ENCODE peak calls at places on chromosomes 7 and 10, in nine cellular contexts. B, H, R, D, Z, Q, J, O and W are unnamed samples.

GRCh38 chr7:65798111-65799075 is 74.5 kb upstream of the VKORC1L1 start:
- DNase-seq in H (no peak), B (no peak), Z (no peak), O (no peak), R (no peak), J (peak; percentile 31), Q (no peak), D (no peak), W (no peak)

GRCh38 chr7:84701524-84702306 is 485.1 kb downstream of the SEMA3D start:
- DNase-seq in R (peak; percentile 35), D (no peak), Z (peak; percentile 69), O (no peak), J (peak; percentile 22), Q (no peak), B (no peak), H (no peak), W (no peak)

GRCh38 chr10:69237528-69238159 is 17.5 kb downstream of the HKDC1 start:
- DNase-seq in R (peak; percentile 84), J (peak; percentile 89), Q (peak; percentile 90), B (peak; percentile 50), Z (peak; percentile 90), O (peak; percentile 92), D (peak; percentile 97), H (peak; percentile 92), W (no peak)

GRCh38 chr10:16304311-16304710 is 132.5 kb upstream of the PTER start:
- DNase-seq in Z (no peak), R (no peak), Q (no peak), J (no peak), B (no peak), H (no peak), D (no peak), O (no peak), W (no peak)

GRCh38 chr7:90869335-90869734 is 273.2 kb downstream of the CDK14 start:
- DNase-seq in B (no peak), O (no peak), Q (no peak), J (no peak), R (no peak), Z (no peak), D (no peak), H (no peak), W (no peak)

GRCh38 chr10:42974693-42975002 is 102.2 kb upstream of the RET start:
- DNase-seq in B (no peak), Q (no peak), O (no peak), Z (no peak), J (no peak), D (peak; percentile 57), H (no peak), R (peak; percentile 6), W (no peak)

GRCh38 chr10:32041290-32042028 is 14.8 kb downstream of the KIF5B start:
- DNase-seq in O (no peak), R (no peak), Z (no peak), D (no peak), Q (no peak), J (no peak), B (no peak), H (no peak), W (no peak)

GRCh38 chr10:14240253-14241189 is 90.2 kb downstream of the FRMD4A start:
- DNase-seq in Q (no peak), H (peak; percentile 66), Z (no peak), J (peak; percentile 48), D (no peak), R (no peak), B (no peak), O (no peak), W (no peak)

GRCh38 chr7:149285581-149285975 is 23.6 kb downstream of the ZNF783 start:
- DNase-seq in B (no peak), Q (no peak), H (peak; percentile 49), D (peak; percentile 82), Z (peak; percentile 39), J (peak; percentile 63), R (no peak), O (no peak), W (no peak)
- H3K27ac ChIP-seq in B (peak overlapping the region; percentile 7), Q (peak overlapping the region; percentile 63), H (no peak overlapping the region), D (no peak overlapping the region), Z (no peak overlapping the region), J (no peak overlapping the region), R (peak overlapping the region; percentile 67), O (no peak overlapping the region), W (no peak overlapping the region)

GRCh38 chr10:22252286-22252800 is 34.5 kb upstream of the EBLN1 start:
- DNase-seq in H (no peak), O (peak; percentile 81), J (peak; percentile 57), Q (peak; percentile 27), Z (peak; percentile 16), R (peak; percentile 58), D (peak; percentile 87), B (no peak), W (no peak)

GRCh38 chr10:22252801-22253577 is 35.2 kb upstream of the EBLN1 start:
- DNase-seq in D (peak; percentile 81), Z (no peak), B (no peak), H (peak; percentile 57), O (peak; percentile 37), R (peak; percentile 24), J (peak; percentile 58), Q (peak; percentile 27), W (no peak)

GRCh38 chr10:22250897-22251605 is 33.2 kb upstream of the EBLN1 start:
- DNase-seq in Z (no peak), R (no peak), Q (no peak), H (no peak), O (no peak), D (no peak), B (no peak), J (no peak), W (no peak)

GRCh38 chr10:22251751-22252285 is 34.0 kb upstream of the EBLN1 start:
- DNase-seq in R (peak; percentile 32), H (peak; percentile 65), J (peak; percentile 66), Q (peak; percentile 61), B (no peak), D (peak; percentile 83), O (peak; percentile 83), Z (peak; percentile 38), W (no peak)

GRCh38 chr10:22253578-22253882 is 35.7 kb upstream of the EBLN1 start:
- DNase-seq in O (peak; percentile 70), R (peak; percentile 22), Q (peak; percentile 43), Z (no peak), D (peak; percentile 87), B (no peak), J (peak; percentile 72), H (peak; percentile 67), W (no peak)
- H3K27ac ChIP-seq in O (peak overlapping the region; percentile 99), R (peak overlapping the region; percentile 92), Q (peak overlapping the region; percentile 71), Z (no peak overlapping the region), D (no peak overlapping the region), B (peak overlapping the region; percentile 97), J (no peak overlapping the region), H (no peak overlapping the region), W (no peak overlapping the region)

GRCh38 chr7:157619753-157620525 is 283.1 kb downstream of the DNAJB6 start:
- DNase-seq in H (no peak), O (no peak), Z (no peak), R (no peak), Q (no peak), J (no peak), B (no peak), D (peak; percentile 64), W (no peak)
- H3K27ac ChIP-seq in H (no peak overlapping the region), O (no peak overlapping the region), Z (no peak overlapping the region), R (no peak overlapping the region), Q (no peak overlapping the region), J (no peak overlapping the region), B (no peak overlapping the region), D (no peak overlapping the region), W (no peak overlapping the region)

DNA sequence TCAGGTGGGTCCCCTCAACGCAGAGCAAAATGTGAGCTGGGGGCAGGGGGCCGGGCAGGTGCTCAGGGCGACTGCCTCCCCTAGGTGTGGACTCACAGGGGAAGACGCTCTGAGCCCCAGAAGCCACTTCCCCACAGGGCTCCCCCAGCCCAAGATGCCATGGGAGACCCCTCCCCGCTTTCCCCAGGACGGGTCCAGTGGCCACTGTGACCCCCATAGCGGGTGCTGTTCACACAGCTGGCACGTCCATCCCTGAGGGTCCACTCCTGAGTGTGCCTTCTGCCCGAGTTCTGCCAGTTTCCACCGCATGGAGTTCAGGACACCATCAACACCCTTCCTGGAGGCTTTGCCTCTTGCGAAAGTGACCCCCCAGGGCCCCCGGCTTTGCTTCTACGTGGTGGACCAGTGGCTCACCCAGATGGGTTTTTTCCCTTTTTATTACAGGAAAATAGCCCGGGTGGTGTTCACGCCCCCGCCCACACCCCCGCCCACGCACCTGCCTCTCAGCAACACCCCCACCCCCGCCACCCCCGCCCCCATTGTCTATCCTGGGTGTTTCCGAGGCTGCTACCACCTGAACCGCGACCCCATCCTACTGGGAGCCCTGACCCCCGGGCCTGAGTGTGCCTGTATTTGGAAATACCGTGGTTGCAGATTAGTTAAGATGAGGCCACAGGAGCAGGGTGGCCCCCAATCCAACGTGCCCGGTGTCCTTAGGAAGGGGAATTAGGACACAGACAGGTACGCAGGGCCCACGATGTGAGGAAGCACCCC is 32.0 kb downstream of the ADAP1 start:
- DNase-seq in B (no peak), R (peak; percentile 9), O (no peak), D (peak; percentile 61), Z (no peak), J (no peak), H (no peak), Q (no peak), W (no peak)
- H3K27ac ChIP-seq in B (no peak overlapping the region), R (no peak overlapping the region), O (no peak overlapping the region), D (no peak overlapping the region), Z (no peak overlapping the region), J (no peak overlapping the region), H (no peak overlapping the region), Q (peak overlapping the region; percentile 89), W (no peak overlapping the region)